ENCODE peak calls at places on chromosomes 4 and X, in ten cellular contexts. B is left lung, E is RWPE2, P is cardiac fibroblast, T is bronchial epithelial cell, R is kidney, A is colonic mucosa, Q is brain microvascular endothelial cell, H is IMR-90, C is epithelial cell of esophagus. U is an unnamed sample.

GRCh38 chrX:126557151-126557550 is 4.5 kb upstream of the DCAF12L1 start:
- DNase-seq in B (no peak), E (no peak), P (no peak), T (no peak), R (no peak), A (no peak), Q (no peak), H (no peak), C (no peak), U (no peak)

GRCh38 chr4:74123065-74123728 is 24.2 kb upstream of the CXCL2 start:
- DNase-seq in B (no peak), E (no peak), P (peak), T (peak), R (no peak), A (no peak), Q (peak), H (peak), C (peak), U (no peak)

GRCh38 chr4:62644372-62644771 is 1444.2 kb downstream of the ADGRL3 start:
- DNase-seq in B (no peak), E (no peak), P (peak), T (peak), R (no peak), A (no peak), Q (peak), H (no peak), C (peak), U (no peak)

GRCh38 chr4:108337923-108338322 is 169.2 kb upstream of the LEF1 start:
- DNase-seq in B (no peak), E (no peak), P (peak), T (no peak), R (no peak), A (no peak), Q (peak), H (peak), C (no peak), U (no peak)

GRCh38 chr4:83267121-83267834 is 17.3 kb downstream of the COQ2 start:
- DNase-seq in B (no peak), E (peak), P (peak), T (peak), R (no peak), A (no peak), Q (peak), H (peak), C (peak), U (no peak)

GRCh38 chr4:48653217-48654014 is 126.7 kb downstream of the FRYL start:
- DNase-seq in B (no peak), E (no peak), P (peak), T (no peak), R (no peak), A (peak), Q (peak), H (peak), C (no peak), U (no peak)

GRCh38 chr4:116598980-116599789 is 486.2 kb downstream of the TRAM1L1 start:
- DNase-seq in B (peak), E (no peak), P (no peak), T (no peak), R (peak), A (no peak), Q (no peak), H (no peak), C (no peak), U (no peak)

GRCh38 chr4:8221476-8221875 is 22.4 kb downstream of the SH3TC1 start:
- DNase-seq in B (no peak), E (no peak), P (peak), T (no peak), R (no peak), A (no peak), Q (no peak), H (peak), C (no peak), U (peak)

GRCh38 chrX:153639177-153640044 is 7.6 kb upstream of the DUSP9 start:
- DNase-seq in B (no peak), E (peak), P (no peak), T (no peak), R (peak), A (no peak), Q (no peak), H (no peak), C (no peak), U (no peak)

GRCh38 chr4:61443813-61444510 is 243.8 kb downstream of the ADGRL3 start:
- DNase-seq in B (no peak), E (no peak), P (peak), T (peak), R (no peak), A (no peak), Q (peak), H (peak), C (peak), U (no peak)

GRCh38 chrX:153521034-153521433 is 3.6 kb downstream of the ATP2B3 start:
- DNase-seq in B (no peak), E (no peak), P (peak), T (no peak), R (no peak), A (no peak), Q (no peak), H (peak), C (peak), U (no peak)

GRCh38 chr4:181967401-181967800 is 275.8 kb upstream of the TENM3 start:
- DNase-seq in B (no peak), E (no peak), P (no peak), T (no peak), R (no peak), A (no peak), Q (no peak), H (no peak), C (no peak), U (no peak)

GRCh38 chr4:89868261-89868660 is 26.4 kb upstream of the MMRN1 start:
- DNase-seq in B (no peak), E (no peak), P (peak), T (no peak), R (no peak), A (no peak), Q (no peak), H (no peak), C (no peak), U (no peak)

GRCh38 chrX:41116948-41117347 is 31.7 kb downstream of the USP9X start:
- DNase-seq in B (no peak), E (no peak), P (no peak), T (peak), R (no peak), A (no peak), Q (no peak), H (no peak), C (peak), U (no peak)

GRCh38 chrX:115940888-115941332 is 229.6 kb upstream of the AGTR2 start:
- DNase-seq in B (no peak), E (no peak), P (peak), T (no peak), R (no peak), A (peak), Q (peak), H (peak), C (peak), U (no peak)

GRCh38 chr4:26173619-26174018 is 147.2 kb upstream of the RBPJ start:
- DNase-seq in B (no peak), E (no peak), P (no peak), T (no peak), R (no peak), A (no peak), Q (no peak), H (peak), C (no peak), U (no peak)
- H3K4me3 ChIP-seq in B (no peak), E (no peak), P (no peak), T (no peak), R (no peak), A (no peak), Q (no peak), H (no peak), C (no peak), U (no peak)

GRCh38 chr4:84451546-84451945 is 47.5 kb downstream of the NKX6-1 start:
- DNase-seq in B (no peak), E (no peak), P (peak), T (peak), R (no peak), A (no peak), Q (peak), H (no peak), C (peak), U (no peak)
- TF ChIP-seq CTCF in B (no peak), E (peak), P (peak), T (peak), R (peak), A (no peak), Q (peak), H (peak), C (peak), U (peak)

DNA sequence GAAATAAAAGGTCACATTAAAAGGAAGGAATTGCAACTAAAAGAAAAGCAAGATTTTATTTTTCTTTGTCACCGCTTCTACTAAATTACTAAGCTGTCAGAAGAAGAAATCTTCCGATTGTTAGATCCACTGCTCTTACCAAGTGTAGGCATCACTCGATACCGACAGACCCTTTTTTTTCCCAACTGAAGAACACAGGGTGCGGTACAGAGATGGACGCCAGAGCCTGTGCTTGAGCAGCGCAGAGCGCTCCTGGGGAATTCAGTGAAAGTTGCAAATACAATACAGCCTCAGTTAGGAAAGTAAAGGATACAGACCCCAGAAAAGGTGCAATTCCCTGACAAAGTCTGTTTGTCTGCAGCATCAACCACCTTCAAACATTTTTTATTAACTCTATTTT is 94.9 kb upstream of the WDR17 start:
- DNase-seq in B (no peak), E (no peak), P (no peak), T (no peak), R (no peak), A (no peak), Q (no peak), H (no peak), C (no peak), U (no peak)
- H3K4me3 ChIP-seq in B (no peak), E (no peak), P (no peak), T (no peak), R (no peak), A (no peak), Q (no peak), H (no peak), C (no peak), U (no peak)

DNA sequence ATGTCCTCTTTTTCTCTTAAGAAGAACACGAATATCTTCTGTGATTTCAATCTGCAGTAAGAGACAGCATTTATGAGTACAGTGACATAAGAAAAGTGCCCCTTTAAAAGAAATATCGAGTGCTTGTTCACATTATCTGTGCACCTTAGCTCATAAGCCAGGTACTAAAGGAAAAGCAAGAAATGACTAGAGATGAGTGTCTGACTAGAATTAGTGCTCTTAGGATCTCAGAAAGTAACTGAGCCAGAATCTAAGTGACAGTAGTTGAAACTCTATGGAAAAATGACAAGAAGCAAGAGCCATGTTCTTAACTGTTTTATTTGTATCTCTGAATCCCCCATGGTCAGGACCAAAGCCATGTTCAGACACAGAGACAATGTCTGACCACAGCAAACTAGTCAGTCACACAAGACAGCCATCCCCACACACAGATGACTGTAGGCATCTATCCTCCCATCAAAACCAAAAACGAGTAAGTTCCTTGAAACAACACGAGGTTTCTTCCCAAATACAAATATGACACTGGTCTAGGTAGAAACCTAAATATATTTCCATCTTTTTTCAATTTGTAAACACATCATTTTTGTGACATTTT is 36.8 kb downstream of the ACSL4 start:
- DNase-seq in B (no peak), E (no peak), P (no peak), T (no peak), R (no peak), A (no peak), Q (no peak), H (no peak), C (no peak), U (no peak)
- TF ChIP-seq CTCF in B (no peak), E (no peak), P (no peak), T (no peak), R (no peak), A (no peak), Q (no peak), H (no peak), C (no peak), U (no peak)

DNA sequence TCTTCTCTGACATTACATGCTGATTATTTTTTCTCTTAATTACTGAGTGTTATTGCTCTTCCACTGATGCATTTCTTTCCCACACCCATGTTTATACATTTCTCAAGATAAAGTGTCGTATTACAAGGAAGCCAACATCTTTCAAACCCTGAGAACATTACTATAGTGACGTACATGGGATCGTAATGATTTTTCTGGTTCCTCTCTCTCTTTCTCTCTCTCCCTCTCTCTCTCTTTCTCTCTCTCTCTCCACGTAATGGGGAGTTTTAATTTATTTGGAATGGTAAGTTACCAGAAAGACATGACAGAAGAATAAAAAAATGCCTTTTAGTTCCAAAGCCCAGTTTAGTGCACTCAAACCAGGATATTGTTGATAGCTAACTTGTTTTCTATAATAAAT is 40.4 kb upstream of the MAPK10 start:
- DNase-seq in B (no peak), E (no peak), P (peak), T (peak), R (no peak), A (no peak), Q (no peak), H (peak), C (peak), U (no peak)
- H3K4me3 ChIP-seq in B (no peak), E (no peak), P (no peak), T (no peak), R (no peak), A (no peak), Q (no peak), H (no peak), C (no peak), U (no peak)

GRCh38 chrX:69133561-69134542 is 31.4 kb downstream of the PJA1 start:
- DNase-seq in B (no peak), E (no peak), P (peak), T (peak), R (peak), A (peak), Q (peak), H (peak), C (peak), U (no peak)
- TF ChIP-seq CTCF in B (peak), E (peak), P (peak), T (peak), R (peak), A (peak), Q (peak), H (peak), C (peak), U (peak)

GRCh38 chr4:137463377-137464003 is 68.8 kb downstream of the PCDH18 start:
- DNase-seq in B (no peak), E (no peak), P (no peak), T (no peak), R (no peak), A (no peak), Q (no peak), H (no peak), C (peak), U (no peak)
- H3K4me3 ChIP-seq in B (no peak), E (no peak), P (no peak), T (no peak), R (no peak), A (no peak), Q (no peak), H (no peak), C (no peak), U (no peak)

GRCh38 chr4:141371206-141371605 is 150.5 kb downstream of the ZNF330 start:
- DNase-seq in B (no peak), E (no peak), P (no peak), T (no peak), R (no peak), A (no peak), Q (no peak), H (no peak), C (no peak), U (no peak)

GRCh38 chr4:141376769-141377168 is 156.1 kb downstream of the ZNF330 start:
- DNase-seq in B (no peak), E (no peak), P (no peak), T (no peak), R (no peak), A (no peak), Q (no peak), H (no peak), C (no peak), U (no peak)

GRCh38 chr4:141375855-141376254 is 155.2 kb downstream of the ZNF330 start:
- DNase-seq in B (no peak), E (peak), P (peak), T (peak), R (no peak), A (no peak), Q (peak), H (peak), C (peak), U (peak)
- TF ChIP-seq CTCF in B (no peak), E (peak), P (peak), T (peak), R (no peak), A (no peak), Q (peak), H (peak), C (peak), U (peak)